ENCODE peak calls at places on chromosomes 12 and 14, in eight cellular contexts. S is fibroblast of lung, J is adrenal gland, G is GM23338, T is OCI-LY7, Y is A549, L is psoas muscle, I is aorta. V is an unnamed sample.

GRCh38 chr12:115404761-115405470 is 720.9 kb upstream of the TBX3 start:
- DNase-seq in S (peak), J (no peak), G (no peak), T (no peak), Y (peak), L (no peak), I (no peak), V (no peak)

GRCh38 chr12:15208140-15208539 is 13.1 kb downstream of the RERG start:
- DNase-seq in S (no peak), J (no peak), G (peak), T (no peak), Y (peak), L (no peak), I (no peak), V (no peak)

GRCh38 chr12:68414988-68415387 is 82.8 kb upstream of the MDM1 start:
- DNase-seq in S (no peak), J (no peak), G (no peak), T (no peak), Y (no peak), L (no peak), I (no peak), V (no peak)

GRCh38 chr12:130576286-130576933 is 139.7 kb downstream of the RIMBP2 start:
- DNase-seq in S (no peak), J (no peak), G (no peak), T (no peak), Y (no peak), L (no peak), I (no peak), V (no peak)

GRCh38 chr12:131815132-131815531 is 13.1 kb upstream of the MMP17 start:
- DNase-seq in S (no peak), J (no peak), G (no peak), T (no peak), Y (no peak), L (peak), I (no peak), V (no peak)

GRCh38 chr12:18151036-18151435 is 61.0 kb upstream of the RERGL start:
- DNase-seq in S (no peak), J (no peak), G (no peak), T (no peak), Y (no peak), L (no peak), I (no peak), V (no peak)

GRCh38 chr12:120101182-120101581 is 15.4 kb downstream of the RAB35 start:
- DNase-seq in S (no peak), J (peak), G (no peak), T (no peak), Y (no peak), L (peak), I (no peak), V (no peak)

GRCh38 chr12:112424126-112424525 is 5.4 kb downstream of the PTPN11 start:
- DNase-seq in S (no peak), J (no peak), G (no peak), T (no peak), Y (no peak), L (no peak), I (no peak), V (no peak)

GRCh38 chr12:3559601-3560294 is 68.7 kb downstream of the PRMT8 start:
- DNase-seq in S (no peak), J (no peak), G (no peak), T (no peak), Y (no peak), L (no peak), I (no peak), V (no peak)

GRCh38 chr12:105765053-105766019 is 373.4 kb downstream of the NUAK1 start:
- DNase-seq in S (no peak), J (no peak), G (no peak), T (no peak), Y (no peak), L (no peak), I (no peak), V (no peak)

GRCh38 chr14:39266589-39266870 is 32.8 kb downstream of the MIA2 start:
- DNase-seq in S (peak), J (peak), G (no peak), T (peak), Y (peak), L (peak), I (peak), V (no peak)

GRCh38 chr12:89085421-89085820 is 266.9 kb downstream of the DUSP6 start:
- DNase-seq in S (peak), J (peak), G (peak), T (no peak), Y (no peak), L (no peak), I (no peak), V (no peak)
- H3K27ac ChIP-seq in S (no peak), J (no peak), G (no peak), T (no peak), Y (no peak), L (no peak), I (no peak), V (no peak)

GRCh38 chr14:96167224-96168148 is 37.2 kb upstream of the BDKRB2 start:
- DNase-seq in S (peak), J (no peak), G (no peak), T (no peak), Y (peak), L (no peak), I (no peak), V (peak)
- H3K27ac ChIP-seq in S (no peak), J (no peak), G (no peak), T (no peak), Y (peak), L (no peak), I (no peak), V (no peak)

DNA sequence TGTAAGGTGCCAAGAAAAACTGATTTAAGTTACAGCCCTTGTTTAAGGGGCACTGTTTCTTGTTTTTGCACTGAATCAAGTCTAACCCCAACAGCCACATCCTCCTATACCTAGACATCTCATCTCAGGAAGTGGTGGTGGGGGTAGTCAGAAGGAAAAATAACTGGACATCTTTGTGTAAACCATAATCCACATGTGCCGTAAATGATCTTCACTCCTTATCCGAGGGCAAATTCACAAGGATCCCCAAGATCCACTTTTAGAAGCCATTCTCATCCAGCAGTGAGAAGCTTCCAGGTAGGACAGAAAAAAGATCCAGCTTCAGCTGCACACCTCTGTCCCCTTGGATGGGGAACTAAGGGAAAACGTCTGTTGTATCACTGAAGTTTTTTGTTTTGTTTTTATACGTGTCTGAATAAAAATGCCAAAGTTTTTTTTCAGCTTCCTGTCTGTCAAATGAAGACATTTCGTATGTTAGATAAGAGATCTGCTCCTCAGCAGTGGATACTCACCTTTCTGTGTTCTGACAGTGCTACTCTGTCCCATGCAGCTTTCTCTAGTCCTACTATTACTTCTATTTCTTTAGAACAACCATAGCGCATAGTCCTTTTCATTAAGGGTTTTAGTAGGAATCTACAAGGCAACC is 1.2 kb upstream of the PA2G4 start:
- DNase-seq in S (no peak), J (no peak), G (no peak), T (no peak), Y (no peak), L (no peak), I (no peak), V (no peak)
- H3K27ac ChIP-seq in S (no peak), J (no peak), G (peak), T (peak), Y (peak), L (peak), I (peak), V (peak)

DNA sequence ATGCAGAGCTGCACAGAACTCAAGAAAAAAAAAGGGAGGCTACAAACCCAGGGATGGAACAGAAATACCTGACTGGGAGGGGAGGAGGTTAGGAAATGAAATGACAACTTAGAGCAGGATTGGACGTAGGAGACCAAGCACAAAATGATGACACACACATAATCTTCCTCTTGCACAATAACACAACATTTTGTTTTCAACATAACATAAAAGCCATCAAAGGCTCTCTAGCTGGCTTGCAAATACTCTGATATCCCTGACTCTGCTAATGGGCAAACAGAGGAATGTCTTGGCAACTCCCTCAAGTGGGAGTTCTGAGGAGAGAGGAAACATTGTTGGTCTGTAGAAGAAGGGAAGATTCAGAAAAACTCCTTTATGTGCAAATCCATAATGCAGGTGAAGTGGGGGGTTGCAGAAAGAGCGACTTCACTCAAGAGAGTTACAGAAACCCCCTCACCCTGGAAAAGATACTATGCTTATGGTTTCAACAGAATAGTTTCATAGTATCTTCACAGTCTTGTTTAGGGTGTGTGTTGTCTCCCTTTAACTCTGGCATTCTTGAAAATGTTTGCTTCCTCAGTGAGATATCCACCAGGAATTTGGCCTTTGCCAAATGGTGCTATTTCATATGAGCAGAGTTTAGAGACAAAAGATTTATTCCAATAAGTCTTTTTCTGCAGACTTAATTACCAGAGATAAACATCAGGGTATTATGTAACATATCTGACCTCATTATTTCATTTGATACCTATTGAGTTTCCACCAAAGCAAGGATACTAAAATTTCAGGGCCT is 43.8 kb upstream of the LTBP2 start:
- DNase-seq in S (peak), J (no peak), G (no peak), T (no peak), Y (peak), L (no peak), I (no peak), V (peak)
- H3K27ac ChIP-seq in S (peak), J (no peak), G (no peak), T (no peak), Y (peak), L (no peak), I (no peak), V (peak)

DNA sequence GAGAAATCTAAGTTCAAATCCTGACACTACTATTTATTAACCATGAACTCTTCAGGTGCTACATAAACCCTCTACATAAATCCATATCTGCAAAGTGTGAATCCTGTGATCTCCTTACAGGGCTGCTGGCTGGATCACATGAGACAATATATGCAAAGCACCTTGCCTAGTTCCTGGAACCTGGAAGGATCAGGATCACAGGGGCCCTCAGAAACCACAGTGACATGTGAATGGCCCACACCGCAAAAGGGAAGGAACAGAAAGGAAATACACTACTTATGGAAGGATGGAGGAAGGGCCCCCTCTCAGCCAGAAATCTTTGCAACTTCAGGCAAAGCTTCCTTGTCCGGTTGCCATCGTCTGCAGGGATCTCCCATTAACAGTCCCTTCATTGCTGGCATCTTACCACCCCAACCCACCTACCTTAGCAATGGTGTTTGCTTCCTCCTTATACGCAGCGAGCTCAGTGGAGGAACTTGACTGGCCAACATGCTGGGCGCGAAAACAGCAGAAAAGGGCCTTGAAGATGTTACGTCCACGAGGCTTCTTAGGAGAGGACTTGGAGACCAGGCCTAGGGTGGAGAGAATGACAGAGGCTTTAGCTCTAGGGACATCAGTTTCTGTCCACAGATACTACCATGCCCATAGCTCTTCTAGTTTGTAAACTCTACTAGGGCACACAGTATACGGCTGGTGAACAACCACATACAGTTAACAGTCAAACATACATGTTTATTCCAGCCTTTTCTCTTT is 10.7 kb upstream of the AVIL start:
- DNase-seq in S (no peak), J (no peak), G (no peak), T (no peak), Y (no peak), L (no peak), I (no peak), V (no peak)
- H3K27ac ChIP-seq in S (no peak), J (no peak), G (peak), T (no peak), Y (no peak), L (peak), I (no peak), V (no peak)

DNA sequence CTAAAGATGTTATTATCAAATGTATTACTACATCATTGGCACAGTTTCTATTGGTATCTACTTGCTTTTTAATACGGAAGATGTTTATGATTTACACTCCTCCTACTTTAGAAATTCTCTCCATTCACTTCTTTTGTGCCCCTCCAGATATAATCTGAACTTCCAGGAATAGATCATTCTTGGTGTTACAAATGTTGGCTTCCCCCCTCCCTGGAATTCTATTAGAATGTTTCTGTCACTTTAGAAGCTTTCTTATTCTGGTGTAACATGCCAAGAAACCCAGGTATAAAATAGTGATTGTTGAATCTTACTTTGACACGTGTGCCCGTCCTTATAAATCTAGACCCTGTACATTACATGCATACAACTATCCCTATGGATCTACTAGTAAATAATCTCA is 1.2 kb upstream of the WDR20 start:
- DNase-seq in S (no peak), J (no peak), G (no peak), T (no peak), Y (no peak), L (no peak), I (no peak), V (no peak)
- H3K27ac ChIP-seq in S (no peak), J (no peak), G (peak), T (peak), Y (peak), L (no peak), I (no peak), V (peak)

GRCh38 chr14:29709490-29709889 is 218.2 kb downstream of the PRKD1 start:
- DNase-seq in S (no peak), J (no peak), G (no peak), T (no peak), Y (no peak), L (no peak), I (no peak), V (no peak)
- H3K27ac ChIP-seq in S (no peak), J (no peak), G (no peak), T (no peak), Y (no peak), L (no peak), I (no peak), V (no peak)

GRCh38 chr12:110741795-110742717 is 635 bp downstream of the PPP1CC start:
- DNase-seq in S (peak), J (peak), G (peak), T (peak), Y (peak), L (peak), I (no peak), V (no peak)

GRCh38 chr12:110739894-110740293 is 2.8 kb downstream of the PPP1CC start:
- DNase-seq in S (peak), J (no peak), G (no peak), T (no peak), Y (no peak), L (no peak), I (no peak), V (no peak)

GRCh38 chr12:110741371-110741770 is 1.3 kb downstream of the PPP1CC start:
- DNase-seq in S (peak), J (no peak), G (no peak), T (peak), Y (no peak), L (no peak), I (no peak), V (no peak)

GRCh38 chr12:110737532-110737931 is 5.2 kb downstream of the PPP1CC start:
- DNase-seq in S (no peak), J (no peak), G (no peak), T (no peak), Y (no peak), L (no peak), I (no peak), V (no peak)

GRCh38 chr12:110739488-110739887 is 3.2 kb downstream of the PPP1CC start:
- DNase-seq in S (no peak), J (no peak), G (no peak), T (peak), Y (no peak), L (no peak), I (no peak), V (no peak)
- H3K27ac ChIP-seq in S (no peak), J (no peak), G (no peak), T (peak), Y (no peak), L (no peak), I (no peak), V (no peak)

V was measured in epithelial cell of prostate.